ENCODE peak calls at places on chromosome 1, in six cellular contexts. D, Q, Z, C, R and X are unnamed samples.

GRCh38 chr1:155645648-155646047 is 35.6 kb downstream of the MSTO1 start:
- DNase-seq in Z (no peak), D (no peak), Q (no peak), R (no peak), C (no peak), X (no peak)

GRCh38 chr1:25795955-25796806 is 3.8 kb upstream of the SELENON start:
- DNase-seq in D (no peak), Q (no peak), C (no peak), Z (no peak), R (no peak), X (no peak)

GRCh38 chr1:47592296-47592975 is 154.6 kb downstream of the FOXD2 start:
- DNase-seq in D (no peak), Q (no peak), R (no peak), C (no peak), Z (peak; percentile 78), X (no peak)

GRCh38 chr1:116986531-116987255 is 14.9 kb upstream of the CD101 start:
- DNase-seq in D (no peak), Q (no peak), C (no peak), R (no peak), Z (no peak), X (no peak)

GRCh38 chr1:42966688-42967609 is 8.3 kb upstream of the SLC2A1 start:
- DNase-seq in Q (peak; percentile 86), C (no peak), Z (no peak), R (no peak), D (peak; percentile 56), X (no peak)

GRCh38 chr1:100861379-100861778 is 33.3 kb downstream of the EXTL2 start:
- DNase-seq in R (no peak), D (no peak), Q (no peak), C (no peak), Z (no peak), X (no peak)

GRCh38 chr1:187038789-187039188 is 210.0 kb downstream of the PLA2G4A start:
- DNase-seq in R (no peak), Z (no peak), C (no peak), Q (peak; percentile 19), D (no peak), X (no peak)

GRCh38 chr1:50603274-50604271 is 180.3 kb upstream of the DMRTA2 start:
- DNase-seq in R (no peak), Z (no peak), C (no peak), D (no peak), Q (peak; percentile 35), X (no peak)

GRCh38 chr1:179366093-179366800 is 476 bp downstream of the AXDND1 start:
- DNase-seq in D (no peak), Z (no peak), C (no peak), Q (peak; percentile 7), R (no peak), X (no peak)

GRCh38 chr1:12525311-12526181 is 92.5 kb downstream of the DHRS3 start:
- DNase-seq in D (peak; percentile 95), R (peak; percentile 74), C (no peak), Z (no peak), Q (peak; percentile 79), X (no peak)

GRCh38 chr1:100628631-100629081 is 90.7 kb downstream of the GPR88 start:
- DNase-seq in C (no peak), Q (no peak), Z (no peak), R (no peak), D (no peak), X (no peak)

GRCh38 chr1:197733324-197733723 is 42.0 kb downstream of the DENND1B start:
- DNase-seq in C (no peak), R (no peak), Z (no peak), Q (no peak), D (peak; percentile 78), X (no peak)

GRCh38 chr1:71509051-71509595 is 428.3 kb upstream of the ZRANB2 start:
- DNase-seq in Z (no peak), D (no peak), Q (no peak), R (no peak), C (no peak), X (no peak)

GRCh38 chr1:42157667-42158066 is 4.5 kb downstream of the GUCA2B start:
- DNase-seq in Q (peak; percentile 29), Z (no peak), D (peak; percentile 19), C (no peak), R (no peak), X (no peak)

GRCh38 chr1:47686731-47687617 is 249.1 kb downstream of the FOXD2 start:
- DNase-seq in R (no peak), C (no peak), D (no peak), Q (no peak), Z (no peak), X (no peak)

GRCh38 chr1:37157634-37158033 is 123.3 kb upstream of the GRIK3 start:
- DNase-seq in R (no peak), D (no peak), Z (peak; percentile 79), C (no peak), Q (no peak), X (no peak)

GRCh38 chr1:211632808-211633522 is 42.5 kb downstream of the NEK2 start:
- DNase-seq in Z (no peak), R (no peak), D (no peak), C (peak; percentile 87), Q (no peak), X (no peak)

GRCh38 chr1:28190996-28191645 is 14.6 kb upstream of the PTAFR start:
- DNase-seq in Z (no peak), Q (no peak), R (no peak), C (no peak), D (no peak), X (no peak)

GRCh38 chr1:202162049-202162417 is 1.6 kb upstream of the PTPN7 start:
- DNase-seq in R (no peak), C (no peak), Q (no peak), D (no peak), Z (no peak), X (no peak)

GRCh38 chr1:177660188-177660587 is 309.7 kb downstream of the SEC16B start:
- DNase-seq in Z (no peak), D (no peak), Q (no peak), R (no peak), C (no peak), X (no peak)

GRCh38 chr1:1918901-1919303 is at the start of gene TMEM52:
- DNase-seq in R (no peak), Z (no peak), D (no peak), Q (no peak), C (no peak), X (no peak)

GRCh38 chr1:1920057-1920607 is 1.1 kb upstream of the TMEM52 start:
- DNase-seq in Z (no peak), R (no peak), D (no peak), C (no peak), Q (no peak), X (no peak)

GRCh38 chr1:1917995-1918900 is 831 bp downstream of the TMEM52 start:
- DNase-seq in Q (no peak), D (no peak), R (no peak), C (no peak), Z (no peak), X (no peak)

GRCh38 chr1:1920608-1921458 is 1.8 kb upstream of the TMEM52 start:
- DNase-seq in D (peak; percentile 68), Q (no peak), C (no peak), Z (no peak), R (no peak), X (no peak)

DNA sequence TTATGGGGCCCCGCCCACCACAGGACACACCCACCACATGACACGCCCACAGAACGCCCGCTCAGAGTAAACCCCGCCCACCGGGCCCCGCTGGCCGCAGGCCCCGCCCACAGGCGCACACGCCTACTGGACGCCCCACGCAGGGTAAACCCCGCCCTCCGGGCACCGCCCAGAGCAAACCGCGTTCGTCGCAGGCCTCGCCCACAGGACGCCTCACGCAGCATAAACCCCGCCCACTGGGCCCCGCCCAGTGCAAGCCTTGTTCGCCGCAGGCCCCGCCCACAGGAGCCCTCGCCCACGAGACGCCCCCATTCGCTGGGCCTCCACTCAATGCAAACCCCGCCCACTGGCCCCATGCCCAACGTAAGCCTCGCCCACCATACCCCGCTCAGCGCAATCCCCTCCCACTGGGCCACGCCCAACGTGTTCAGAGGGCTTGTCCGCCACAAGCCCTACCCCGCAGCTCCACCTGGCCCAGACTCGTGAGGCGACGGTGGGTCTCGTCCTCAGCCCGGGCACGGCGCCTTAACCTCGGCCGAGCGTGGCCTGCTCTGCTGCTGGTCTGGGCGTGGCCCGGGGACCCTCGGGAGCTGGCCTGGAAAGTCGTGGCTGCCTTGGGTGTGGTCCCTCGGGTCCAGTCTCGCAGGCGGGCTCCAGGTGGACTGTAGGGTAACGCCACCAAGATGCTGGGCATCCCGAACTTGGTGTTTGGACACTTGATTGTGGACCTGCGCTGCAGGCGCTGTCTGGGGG is 401 bp upstream of the TMEM52 start:
- DNase-seq in D (peak; percentile 96), C (peak; percentile 100), Z (peak; percentile 100), Q (peak; percentile 97), R (peak; percentile 98), X (peak; percentile 90)
- TF ChIP-seq POLR2A in D (no peak), C (no peak), Z (no peak), Q (no peak), R (no peak), X (no peak)

DNA sequence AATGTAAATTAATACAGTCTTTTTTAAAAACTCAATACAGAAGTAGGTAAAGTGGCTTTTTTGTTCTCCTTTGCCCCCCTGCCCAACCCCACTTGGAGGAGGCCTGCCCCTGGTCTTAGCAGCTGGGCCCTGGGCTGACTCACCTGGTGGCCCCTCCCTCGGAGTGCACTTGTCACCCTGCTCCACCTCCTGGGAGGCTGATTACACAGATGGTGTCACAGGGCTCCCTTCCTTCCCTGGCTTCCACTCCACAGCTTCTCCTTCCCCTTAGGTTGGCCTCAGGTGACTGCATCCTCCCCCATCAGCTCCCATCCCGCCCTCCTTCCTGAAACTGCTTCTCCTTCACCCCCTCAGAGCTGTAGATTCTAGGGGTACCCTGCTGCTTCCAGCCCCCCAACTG is 11.7 kb upstream of the CAPN9 start:
- DNase-seq in Z (no peak), R (no peak), D (no peak), Q (no peak), C (no peak), X (no peak)
- H3K27ac ChIP-seq in Z (no peak overlapping the region), R (no peak overlapping the region), D (no peak overlapping the region), Q (no peak overlapping the region), C (no peak overlapping the region), X (no peak overlapping the region)

GRCh38 chr1:151189638-151190445 is at the start of gene VPS72:
- DNase-seq in C (peak; percentile 87), Q (peak; percentile 93), R (peak; percentile 82), Z (peak; percentile 96), D (peak; percentile 85), X (peak; percentile 45)
- TF ChIP-seq POLR2A in C (peak; percentile 57), Q (peak; percentile 75), R (peak; percentile 48), Z (peak; percentile 8), D (peak; percentile 91), X (peak; percentile 17)

GRCh38 chr1:10304295-10304694 is 93.9 kb downstream of the KIF1B start:
- DNase-seq in R (no peak), D (no peak), Q (no peak), C (peak; percentile 70), Z (no peak), X (no peak)

GRCh38 chr1:10295471-10296085 is 85.2 kb downstream of the KIF1B start:
- DNase-seq in Z (no peak), Q (no peak), C (no peak), D (no peak), R (no peak), X (no peak)

GRCh38 chr1:10302416-10302815 is 92.0 kb downstream of the KIF1B start:
- DNase-seq in R (no peak), D (no peak), C (no peak), Q (no peak), Z (no peak), X (no peak)

GRCh38 chr1:10299174-10299573 is 88.8 kb downstream of the KIF1B start:
- DNase-seq in C (no peak), Q (no peak), Z (no peak), R (no peak), D (no peak), X (no peak)
- H3K27ac ChIP-seq in C (peak overlapping the region; percentile 7), Q (no peak overlapping the region), Z (no peak overlapping the region), R (no peak overlapping the region), D (no peak overlapping the region), X (no peak overlapping the region)